ENCODE peak calls at places on chromosomes 1 and 21, in four cellular contexts. O, Z, C and D are unnamed samples.
A peak's percentile ranks its signal among the peaks of the same experiment; 100 is the strongest.

GRCh38 chr1:96080925-96081324 is 640.7 kb upstream of the PTBP2 start:
- DNase-seq in O (no peak), Z (no peak), C (no peak), D (no peak)

GRCh38 chr1:18142471-18142870 is 34.9 kb downstream of the IGSF21 start:
- DNase-seq in O (no peak), Z (no peak), C (no peak), D (no peak)

GRCh38 chr1:185477638-185478216 is 160.7 kb upstream of the IVNS1ABP start:
- DNase-seq in O (no peak), Z (no peak), C (no peak), D (peak; percentile 31)

GRCh38 chr1:212608956-212609700 is 567 bp downstream of the ATF3 start:
- DNase-seq in O (peak; percentile 47), Z (no peak), C (peak; percentile 84), D (peak; percentile 57)

GRCh38 chr1:212637902-212638301 is 29.3 kb downstream of the ATF3 start:
- DNase-seq in O (no peak), Z (no peak), C (peak; percentile 9), D (no peak)

GRCh38 chr1:9388628-9389184 is 96.0 kb downstream of the SPSB1 start:
- DNase-seq in O (no peak), Z (no peak), C (no peak), D (no peak)

GRCh38 chr1:229205854-229206253 is 65.1 kb upstream of the RAB4A start:
- DNase-seq in O (no peak), Z (no peak), C (no peak), D (no peak)

GRCh38 chr1:206925116-206925736 is 3.5 kb upstream of the FCMR start:
- DNase-seq in O (no peak), Z (no peak), C (no peak), D (no peak)

GRCh38 chr1:220368352-220369265 is 96.4 kb upstream of the RAB3GAP2 start:
- DNase-seq in O (no peak), Z (no peak), C (no peak), D (no peak)

GRCh38 chr1:64403331-64403730 is 66.6 kb upstream of the CACHD1 start:
- DNase-seq in O (no peak), Z (no peak), C (no peak), D (no peak)

GRCh38 chr1:247535402-247535801 is 838 bp downstream of the OR2C3 start:
- DNase-seq in O (no peak), Z (no peak), C (no peak), D (no peak)

GRCh38 chr1:217333939-217334338 is 297.0 kb downstream of the GPATCH2 start:
- DNase-seq in O (no peak), Z (no peak), C (no peak), D (no peak)

GRCh38 chr1:180269848-180270766 is 40.0 kb downstream of the LHX4 start:
- DNase-seq in O (no peak), Z (no peak), C (peak; percentile 28), D (peak; percentile 6)

GRCh38 chr21:14862794-14863720 is 201.7 kb downstream of the NRIP1 start:
- DNase-seq in O (no peak), Z (no peak), C (no peak), D (no peak)

GRCh38 chr1:229209816-229210215 is 61.1 kb upstream of the RAB4A start:
- DNase-seq in O (no peak), Z (no peak), C (no peak), D (no peak)

GRCh38 chr1:226723640-226724532 is 15.2 kb downstream of the ITPKB start:
- DNase-seq in O (no peak), Z (no peak), C (no peak), D (no peak)

GRCh38 chr1:59990470-59990869 is 63.9 kb upstream of the CYP2J2 start:
- DNase-seq in O (no peak), Z (no peak), C (no peak), D (no peak)

GRCh38 chr1:212515329-212515760 is 82.6 kb downstream of the NENF start:
- DNase-seq in O (no peak), Z (no peak), C (no peak), D (no peak)

GRCh38 chr1:45205910-45206721 is at the start of gene ZSWIM5:
- DNase-seq in O (peak; percentile 72), Z (no peak), C (no peak), D (peak; percentile 79)

GRCh38 chr1:214641214-214641895 is 38.4 kb downstream of the CENPF start:
- DNase-seq in O (no peak), Z (no peak), C (no peak), D (no peak)

GRCh38 chr1:26084091-26084561 is 16.7 kb upstream of the TRIM63 start:
- DNase-seq in O (peak; percentile 58), Z (no peak), C (no peak), D (no peak)

GRCh38 chr1:52662645-52663313 is 29.8 kb downstream of the SHISAL2A start:
- DNase-seq in O (no peak), Z (no peak), C (no peak), D (no peak)

GRCh38 chr21:17340081-17340480 is 172.8 kb upstream of the CXADR start:
- DNase-seq in O (no peak), Z (no peak), C (no peak), D (no peak)

GRCh38 chr1:182795563-182796228 is 6.1 kb downstream of the NPL start:
- DNase-seq in O (no peak), Z (no peak), C (no peak), D (no peak)

GRCh38 chr1:60171793-60172192 is 98.2 kb upstream of the C1orf87 start:
- DNase-seq in O (no peak), Z (no peak), C (no peak), D (no peak)

GRCh38 chr1:38558476-38559179 is 300.9 kb downstream of the RRAGC start:
- DNase-seq in O (no peak), Z (no peak), C (no peak), D (no peak)

GRCh38 chr1:170285027-170285426 is 139.3 kb downstream of the NTMT2 start:
- DNase-seq in O (no peak), Z (no peak), C (no peak), D (no peak)

GRCh38 chr1:201535046-201535777 is 3.7 kb upstream of the NAV1 start:
- DNase-seq in O (no peak), Z (no peak), C (peak; percentile 54), D (no peak)

GRCh38 chr1:242017580-242018233 is 18.8 kb upstream of the MAP1LC3C start:
- DNase-seq in O (peak; percentile 38), Z (no peak), C (no peak), D (no peak)

GRCh38 chr21:16241021-16241420 is 511.2 kb downstream of the USP25 start:
- DNase-seq in O (no peak), Z (no peak), C (no peak), D (no peak)

GRCh38 chr1:205313681-205314308 is 7.8 kb downstream of the NUAK2 start:
- DNase-seq in O (peak; percentile 48), Z (no peak), C (no peak), D (peak; percentile 67)

GRCh38 chr1:198364471-198364870 is 176.0 kb downstream of the ATP6V1G3 start:
- DNase-seq in O (no peak), Z (no peak), C (no peak), D (no peak)

GRCh38 chr1:125119024-125119441 is 3934.3 kb downstream of the SRGAP2C start:
- DNase-seq in O (no peak), Z (no peak), C (peak; percentile 67), D (no peak)

GRCh38 chr1:194474701-194475100 is 1288.3 kb upstream of the B3GALT2 start:
- DNase-seq in O (no peak), Z (no peak), C (no peak), D (no peak)

GRCh38 chr1:194476872-194477271 is 1290.5 kb upstream of the B3GALT2 start:
- DNase-seq in O (no peak), Z (no peak), C (no peak), D (no peak)

GRCh38 chr1:194477908-194478307 is 1291.5 kb upstream of the B3GALT2 start:
- DNase-seq in O (no peak), Z (no peak), C (no peak), D (no peak)

DNA sequence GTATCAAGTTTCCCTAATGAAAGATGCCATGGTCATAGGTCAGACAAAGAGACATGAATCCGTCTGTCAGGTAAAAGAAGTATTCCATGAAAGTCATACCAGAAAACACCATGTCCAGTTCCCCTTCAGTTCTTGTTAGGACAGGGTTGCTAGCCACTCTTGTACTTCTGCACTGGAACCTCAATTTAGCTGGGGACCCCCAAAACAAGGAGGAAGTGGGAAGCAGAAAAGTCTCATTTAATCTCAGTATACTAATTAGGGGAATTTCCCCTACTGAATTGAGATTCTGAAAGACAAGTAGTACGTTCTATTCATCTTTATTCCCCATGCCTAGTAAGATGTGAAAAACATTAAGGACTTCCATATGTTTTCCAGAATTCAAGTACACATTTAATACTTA is 1289.9 kb upstream of the B3GALT2 start:
- DNase-seq in O (no peak), Z (no peak), C (no peak), D (no peak)
- H3K4me3 ChIP-seq in O (no peak overlapping the region), Z (no peak overlapping the region), C (no peak overlapping the region), D (no peak overlapping the region)

GRCh38 chr1:31182352-31182751 is 57.3 kb downstream of the NKAIN1 start:
- DNase-seq in O (peak; percentile 82), Z (peak; percentile 10), C (peak; percentile 87), D (peak; percentile 89)
- H3K4me3 ChIP-seq in O (peak overlapping the region; percentile 51), Z (no peak overlapping the region), C (peak overlapping the region; percentile 32), D (no peak overlapping the region)

GRCh38 chr1:28510350-28511223 is 4.7 kb downstream of the RCC1 start:
- DNase-seq in O (no peak), Z (no peak), C (no peak), D (no peak)
- H3K4me3 ChIP-seq in O (no peak overlapping the region), Z (no peak overlapping the region), C (no peak overlapping the region), D (no peak overlapping the region)

DNA sequence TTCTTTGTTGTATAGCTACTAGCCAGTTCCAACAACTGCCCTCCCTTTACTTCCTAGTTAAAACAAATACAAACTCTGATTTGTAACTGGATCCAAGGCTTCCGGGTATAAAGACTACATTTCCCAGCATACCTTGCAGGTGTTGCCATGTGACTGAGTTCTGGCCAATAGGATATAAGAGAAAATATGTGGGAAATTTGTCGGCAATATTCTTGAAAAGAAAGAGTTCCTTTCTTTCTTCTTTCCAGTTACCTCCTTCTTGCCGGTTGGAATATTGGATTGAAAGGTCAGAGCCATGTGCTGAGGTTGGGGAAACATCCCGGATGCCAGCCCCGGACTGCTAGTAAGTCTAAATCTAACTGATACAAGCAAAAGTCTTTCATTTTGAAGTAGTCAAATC is 23.0 kb upstream of the ZBTB40 start:
- DNase-seq in O (no peak), Z (no peak), C (no peak), D (no peak)
- H3K4me3 ChIP-seq in O (peak overlapping the region; percentile 61), Z (peak overlapping the region; percentile 14), C (peak overlapping the region; percentile 30), D (no peak overlapping the region)